ENCODE peak calls at places on chromosomes 5 and 9, in seven cellular contexts. G, Z, W, V, I, K and P are unnamed samples.

GRCh38 chr5:131595088-131596033 is 39.7 kb downstream of the RAPGEF6 start:
- DNase-seq in G (no peak), Z (no peak), W (no peak), V (no peak), I (no peak), K (peak; percentile 8), P (no peak)

GRCh38 chr5:95892784-95893354 is 68.8 kb downstream of the ELL2 start:
- DNase-seq in G (peak; percentile 14), Z (peak; percentile 16), W (peak; percentile 70), V (peak; percentile 56), I (peak; percentile 45), K (peak; percentile 62), P (peak; percentile 65)

GRCh38 chr5:175672976-175673648 is 15.2 kb downstream of the HRH2 start:
- DNase-seq in G (no peak), Z (no peak), W (no peak), V (no peak), I (no peak), K (no peak), P (no peak)

GRCh38 chr5:137091473-137091872 is 407.7 kb downstream of the SPOCK1 start:
- DNase-seq in G (no peak), Z (no peak), W (peak; percentile 72), V (peak; percentile 15), I (no peak), K (no peak), P (peak; percentile 35)

GRCh38 chr9:21465859-21466518 is 16.1 kb downstream of the IFNE start:
- DNase-seq in G (peak; percentile 41), Z (peak; percentile 61), W (peak; percentile 84), V (peak; percentile 77), I (peak; percentile 76), K (peak; percentile 50), P (peak; percentile 68)

GRCh38 chr9:124254261-124254682 is 3.5 kb upstream of the NEK6 start:
- DNase-seq in G (peak; percentile 51), Z (no peak), W (no peak), V (no peak), I (no peak), K (peak; percentile 23), P (no peak)

GRCh38 chr5:54160329-54160728 is 150.0 kb downstream of the ARL15 start:
- DNase-seq in G (no peak), Z (no peak), W (no peak), V (no peak), I (no peak), K (no peak), P (no peak)

GRCh38 chr5:177369050-177369912 is 11.6 kb downstream of the RGS14 start:
- DNase-seq in G (peak; percentile 63), Z (no peak), W (peak; percentile 76), V (peak; percentile 61), I (peak; percentile 57), K (peak; percentile 47), P (peak; percentile 65)

GRCh38 chr5:174229640-174230350 is 184.3 kb downstream of the NSG2 start:
- DNase-seq in G (no peak), Z (no peak), W (no peak), V (peak; percentile 20), I (no peak), K (no peak), P (peak; percentile 16)

GRCh38 chr9:133861103-133861502 is 123.0 kb upstream of the SARDH start:
- DNase-seq in G (no peak), Z (no peak), W (no peak), V (no peak), I (no peak), K (no peak), P (no peak)

GRCh38 chr9:134382733-134383132 is 56.5 kb downstream of the RXRA start:
- DNase-seq in G (no peak), Z (no peak), W (no peak), V (no peak), I (peak; percentile 74), K (no peak), P (no peak)

GRCh38 chr9:94767331-94768099 is 41.0 kb downstream of the AOPEP start:
- DNase-seq in G (no peak), Z (no peak), W (no peak), V (no peak), I (no peak), K (no peak), P (peak; percentile 23)

GRCh38 chr9:106284300-106284699 is 578.7 kb upstream of the ZNF462 start:
- DNase-seq in G (no peak), Z (no peak), W (peak; percentile 63), V (peak; percentile 23), I (no peak), K (no peak), P (peak; percentile 0)

GRCh38 chr5:139651863-139652787 is 4.0 kb downstream of the CXXC5 start:
- DNase-seq in G (peak; percentile 87), Z (no peak), W (peak; percentile 90), V (peak; percentile 73), I (peak; percentile 88), K (peak; percentile 80), P (peak; percentile 95)

GRCh38 chr5:27158171-27158570 is 119.8 kb upstream of the CDH9 start:
- DNase-seq in G (no peak), Z (no peak), W (no peak), V (no peak), I (no peak), K (no peak), P (no peak)

GRCh38 chr5:103336967-103337366 is 78.4 kb downstream of the MACIR start:
- DNase-seq in G (no peak), Z (no peak), W (no peak), V (no peak), I (no peak), K (no peak), P (no peak)

GRCh38 chr5:103345461-103345860 is 86.9 kb downstream of the MACIR start:
- DNase-seq in G (no peak), Z (no peak), W (no peak), V (no peak), I (no peak), K (no peak), P (no peak)

GRCh38 chr5:103340132-103340531 is 81.6 kb downstream of the MACIR start:
- DNase-seq in G (no peak), Z (no peak), W (no peak), V (no peak), I (no peak), K (no peak), P (no peak)

GRCh38 chr5:103346162-103346748 is 87.7 kb downstream of the MACIR start:
- DNase-seq in G (no peak), Z (no peak), W (peak; percentile 82), V (no peak), I (peak; percentile 17), K (no peak), P (no peak)

DNA sequence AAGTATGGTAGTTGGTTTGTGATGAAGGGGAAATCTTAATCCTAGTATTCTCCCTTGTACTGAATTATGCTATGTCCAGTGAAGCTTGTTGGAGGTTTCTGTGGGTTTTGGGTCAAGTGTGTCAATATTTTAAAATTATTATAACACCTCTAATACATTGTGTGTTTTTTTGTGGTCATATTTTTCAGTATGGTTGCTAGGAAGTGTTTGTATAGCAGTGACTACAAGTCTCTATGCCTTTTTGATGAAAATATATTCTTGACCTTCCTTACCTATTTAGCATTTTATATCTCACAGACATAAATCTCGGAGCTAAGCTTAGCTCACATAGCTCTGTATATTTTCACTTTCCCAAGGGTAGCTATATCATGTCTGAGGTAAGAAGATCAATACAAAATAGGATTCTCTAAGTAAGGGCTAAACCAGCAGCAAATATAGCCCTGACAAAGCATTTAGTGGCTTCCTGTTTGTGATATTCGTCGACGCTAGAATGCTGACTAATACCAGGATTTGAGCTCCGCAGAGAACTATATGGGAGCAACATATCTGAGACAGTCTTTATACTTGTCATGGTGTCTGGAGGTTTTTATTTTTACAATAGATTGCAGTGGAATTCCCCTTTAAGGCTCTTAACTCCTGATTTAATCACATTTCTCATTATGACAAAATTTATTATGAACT is 82.3 kb downstream of the MACIR start:
- DNase-seq in G (no peak), Z (no peak), W (no peak), V (peak; percentile 48), I (no peak), K (peak; percentile 64), P (peak; percentile 30)
- TF ChIP-seq EZH2phosphoT487 in G (no peak), Z (no peak), W (no peak), V (no peak), I (no peak), K (no peak), P (no peak)

DNA sequence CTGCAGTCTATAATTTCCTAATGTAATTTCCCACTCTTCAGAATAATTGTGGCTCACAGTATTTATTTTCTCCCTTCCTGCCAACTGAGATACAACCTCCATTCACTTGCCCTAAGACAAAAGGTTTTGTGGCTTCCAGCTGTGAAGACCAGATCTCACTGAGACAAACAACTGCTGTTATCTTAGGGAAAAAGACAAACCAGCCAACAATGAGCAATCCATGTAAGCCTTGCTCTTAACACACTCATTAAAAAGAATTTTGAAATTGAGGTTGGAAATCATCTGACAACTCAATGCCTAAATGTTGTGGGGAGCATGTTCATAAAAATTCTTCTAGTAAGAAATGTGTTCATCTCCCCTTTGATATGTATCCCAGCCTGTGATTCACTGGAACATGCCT is 132.9 kb downstream of the ADAMTSL1 start:
- DNase-seq in G (no peak), Z (no peak), W (peak; percentile 71), V (no peak), I (no peak), K (no peak), P (peak; percentile 56)
- H3K4me3 ChIP-seq in G (no peak overlapping the region), Z (no peak overlapping the region), W (no peak overlapping the region), V (no peak overlapping the region), I (no peak overlapping the region), K (no peak overlapping the region), P (no peak overlapping the region)

GRCh38 chr5:170302729-170303501 is 5.3 kb upstream of the LCP2 start:
- DNase-seq in G (peak; percentile 82), Z (no peak), W (no peak), V (no peak), I (no peak), K (peak; percentile 89), P (no peak)

GRCh38 chr5:170305646-170306025 is 8.1 kb upstream of the LCP2 start:
- DNase-seq in G (no peak), Z (no peak), W (no peak), V (no peak), I (no peak), K (no peak), P (no peak)

GRCh38 chr5:170303564-170303963 is 6.0 kb upstream of the LCP2 start:
- DNase-seq in G (no peak), Z (no peak), W (no peak), V (no peak), I (no peak), K (peak; percentile 23), P (no peak)

GRCh38 chr5:170306381-170306790 is 8.8 kb upstream of the LCP2 start:
- DNase-seq in G (no peak), Z (no peak), W (no peak), V (no peak), I (peak; percentile 75), K (no peak), P (peak; percentile 91)

GRCh38 chr5:170305016-170305645 is 7.6 kb upstream of the LCP2 start:
- DNase-seq in G (no peak), Z (no peak), W (no peak), V (no peak), I (no peak), K (no peak), P (no peak)
- H3K4me2 ChIP-seq in G (no peak overlapping the region), Z (no peak overlapping the region), W (no peak overlapping the region), V (no peak overlapping the region), I (no peak overlapping the region), K (no peak overlapping the region), P (no peak overlapping the region)

DNA sequence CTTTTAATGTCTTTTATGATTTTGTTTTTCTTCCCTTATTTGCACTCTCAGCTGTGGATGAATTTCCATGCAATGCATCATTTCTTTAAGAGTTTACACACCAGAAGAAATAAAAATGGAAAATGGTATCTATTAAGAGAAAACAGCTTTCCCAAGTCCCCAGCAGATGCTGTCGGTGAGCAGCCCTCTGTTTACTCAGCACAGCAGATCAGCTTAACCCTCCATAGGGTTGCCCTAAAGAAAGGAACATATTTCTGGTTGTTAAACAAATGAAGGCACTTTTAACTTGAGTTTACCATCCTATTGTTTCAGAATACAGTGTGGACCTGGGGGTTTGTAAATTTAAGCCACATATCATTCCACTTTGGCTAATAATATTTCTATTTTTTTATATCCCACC is 66.0 kb downstream of the IZUMO3 start:
- DNase-seq in G (no peak), Z (no peak), W (no peak), V (no peak), I (no peak), K (no peak), P (no peak)
- TF ChIP-seq EZH2phosphoT487 in G (no peak), Z (no peak), W (no peak), V (no peak), I (no peak), K (no peak), P (no peak)